ENCODE peak calls at places on chromosome 22, in eight cellular contexts. H is NCI-H1105 treated with DMSO at 0.1 percent for 48 hours; X is T-helper 2 cell; Y is fibroblast of lung; D is progenitor cell of endocrine pancreas; T is stimulated activated CD8-positive, alpha-beta memory T cell treated with anti-CD3 and anti-CD28 coated beads, Interleukin-4, amount 100 ng/mL, for 1 hour; P is stimulated activated CD4-positive, alpha-beta T cell treated with anti-CD3 and anti-CD28 coated beads, TNF-alpha, amount 100 ng/mL, for 48 hours; F is sciatic nerve. N is an unnamed sample.

GRCh38 chr22:39871008-39871798 is 22.4 kb downstream of the ENTHD1 start:
- DNase-seq in H (no peak), X (no peak), Y (no peak), D (no peak), T (no peak), P (no peak), F (no peak), N (no peak)

GRCh38 chr22:20101638-20102037 is 14.3 kb upstream of the RANBP1 start:
- DNase-seq in H (no peak), X (no peak), Y (no peak), D (no peak), T (no peak), P (no peak), F (no peak), N (no peak)

GRCh38 chr22:23384899-23385298 is 195.2 kb downstream of the IGLL1 start:
- DNase-seq in H (no peak), X (no peak), Y (no peak), D (no peak), T (no peak), P (no peak), F (no peak), N (no peak)

GRCh38 chr22:38126928-38127668 is 16.6 kb upstream of the BAIAP2L2 start:
- DNase-seq in H (no peak), X (no peak), Y (no peak), D (no peak), T (no peak), P (no peak), F (no peak), N (no peak)

GRCh38 chr22:42994917-42995562 is 19.9 kb downstream of the PACSIN2 start:
- DNase-seq in H (no peak), X (no peak), Y (peak), D (no peak), T (no peak), P (no peak), F (no peak), N (no peak)

GRCh38 chr22:46996595-46997310 is 234.3 kb downstream of the TBC1D22A start:
- DNase-seq in H (no peak), X (no peak), Y (no peak), D (no peak), T (no peak), P (no peak), F (peak), N (no peak)

GRCh38 chr22:36611241-36611976 is 82.4 kb upstream of the EIF3D start:
- DNase-seq in H (no peak), X (no peak), Y (no peak), D (no peak), T (no peak), P (no peak), F (peak), N (no peak)

GRCh38 chr22:44701187-44701586 is 817 bp upstream of the PRR5 start:
- DNase-seq in H (no peak), X (no peak), Y (no peak), D (no peak), T (no peak), P (no peak), F (no peak), N (no peak)

GRCh38 chr22:50251472-50252054 is 498 bp upstream of the HDAC10 start:
- DNase-seq in H (no peak), X (no peak), Y (no peak), D (no peak), T (no peak), P (no peak), F (no peak), N (no peak)

GRCh38 chr22:49704345-49705215 is 123.1 kb downstream of the BRD1 start:
- DNase-seq in H (no peak), X (no peak), Y (no peak), D (no peak), T (no peak), P (no peak), F (peak), N (no peak)

GRCh38 chr22:42608481-42609361 is 6.0 kb downstream of the POLDIP3 start:
- DNase-seq in H (no peak), X (no peak), Y (peak), D (no peak), T (no peak), P (no peak), F (no peak), N (no peak)

GRCh38 chr22:29256606-29257325 is 11.0 kb downstream of the RHBDD3 start:
- DNase-seq in H (no peak), X (no peak), Y (no peak), D (no peak), T (no peak), P (no peak), F (no peak), N (no peak)

GRCh38 chr22:46574993-46575914 is 37.8 kb upstream of the CELSR1 start:
- DNase-seq in H (no peak), X (peak), Y (no peak), D (no peak), T (no peak), P (no peak), F (peak), N (no peak)

GRCh38 chr22:28937206-28938025 is 54.0 kb downstream of the ZNRF3 start:
- DNase-seq in H (no peak), X (no peak), Y (no peak), D (no peak), T (no peak), P (no peak), F (no peak), N (no peak)

GRCh38 chr22:47198801-47199251 is 436.4 kb downstream of the TBC1D22A start:
- DNase-seq in H (no peak), X (no peak), Y (no peak), D (no peak), T (no peak), P (no peak), F (no peak), N (no peak)

GRCh38 chr22:43346521-43346929 is 3.4 kb upstream of the SCUBE1 start:
- DNase-seq in H (peak), X (peak), Y (peak), D (peak), T (peak), P (peak), F (peak), N (peak)

GRCh38 chr22:24201681-24202590 is 20.6 kb downstream of the SUSD2 start:
- DNase-seq in H (no peak), X (no peak), Y (peak), D (no peak), T (no peak), P (no peak), F (no peak), N (no peak)

GRCh38 chr22:36561291-36561811 is 32.4 kb upstream of the EIF3D start:
- DNase-seq in H (no peak), X (no peak), Y (no peak), D (no peak), T (no peak), P (no peak), F (no peak), N (no peak)

GRCh38 chr22:28795071-28795693 is 5.2 kb downstream of the XBP1 start:
- DNase-seq in H (no peak), X (no peak), Y (no peak), D (no peak), T (no peak), P (no peak), F (no peak), N (no peak)

N was measured in effector CD4-positive, alpha-beta T cell.